ENCODE peak calls at places on chromosomes 16 and 17, in eight cellular contexts. L, B, E, J, T, H, V and F are unnamed samples.

GRCh38 chr16:82704369-82704768 is 77.6 kb downstream of the CDH13 start:
- DNase-seq in L (no peak), B (no peak), E (no peak), J (no peak), T (no peak), H (no peak), V (no peak), F (no peak)

GRCh38 chr17:30021708-30022317 is 80.4 kb downstream of the EFCAB5 start:
- DNase-seq in L (no peak), B (peak; percentile 40), E (no peak), J (peak; percentile 73), T (peak; percentile 31), H (no peak), V (no peak), F (peak; percentile 29)

GRCh38 chr17:48612854-48613691 is 2.0 kb downstream of the HOXB8 start:
- DNase-seq in L (no peak), B (no peak), E (no peak), J (no peak), T (no peak), H (peak; percentile 67), V (no peak), F (peak; percentile 60)

GRCh38 chr17:81067331-81067730 is 32.4 kb downstream of the BAIAP2 start:
- DNase-seq in L (no peak), B (no peak), E (no peak), J (no peak), T (no peak), H (no peak), V (no peak), F (no peak)

GRCh38 chr16:28609631-28610594 is at the start of gene SULT1A1:
- DNase-seq in L (no peak), B (no peak), E (no peak), J (peak; percentile 6), T (no peak), H (no peak), V (no peak), F (no peak)

GRCh38 chr16:22787456-22788189 is 26.3 kb upstream of the HS3ST2 start:
- DNase-seq in L (no peak), B (no peak), E (peak; percentile 24), J (no peak), T (no peak), H (no peak), V (no peak), F (peak; percentile 89)

GRCh38 chr16:77794586-77794985 is 6.2 kb downstream of the VAT1L start:
- DNase-seq in L (no peak), B (no peak), E (peak; percentile 46), J (peak; percentile 35), T (no peak), H (no peak), V (no peak), F (peak; percentile 89)

GRCh38 chr16:3983081-3983520 is 102.6 kb upstream of the CREBBP start:
- DNase-seq in L (no peak), B (peak; percentile 67), E (no peak), J (peak; percentile 71), T (peak; percentile 58), H (peak; percentile 57), V (no peak), F (peak; percentile 54)

GRCh38 chr16:57007050-57007449 is 17.7 kb downstream of the NLRC5 start:
- DNase-seq in L (no peak), B (no peak), E (no peak), J (no peak), T (no peak), H (no peak), V (no peak), F (no peak)

GRCh38 chr17:64077409-64077808 is 52.5 kb downstream of the ERN1 start:
- DNase-seq in L (no peak), B (no peak), E (no peak), J (no peak), T (no peak), H (no peak), V (peak; percentile 45), F (no peak)

GRCh38 chr16:87684106-87684677 is 81.6 kb downstream of the KLHDC4 start:
- DNase-seq in L (no peak), B (no peak), E (no peak), J (no peak), T (no peak), H (no peak), V (no peak), F (no peak)

GRCh38 chr16:29710227-29711219 is 31.5 kb downstream of the QPRT start:
- DNase-seq in L (no peak), B (no peak), E (peak; percentile 38), J (peak; percentile 82), T (peak; percentile 26), H (peak; percentile 35), V (no peak), F (peak; percentile 71)

GRCh38 chr17:45119964-45120363 is 12.4 kb downstream of the PLCD3 start:
- DNase-seq in L (no peak), B (no peak), E (no peak), J (no peak), T (no peak), H (no peak), V (no peak), F (no peak)

GRCh38 chr16:67162439-67163163 is 1.9 kb upstream of the HSF4 start:
- DNase-seq in L (no peak), B (no peak), E (no peak), J (no peak), T (no peak), H (no peak), V (no peak), F (no peak)

GRCh38 chr17:77127735-77128361 is 12.9 kb upstream of the SEC14L1 start:
- DNase-seq in L (peak; percentile 31), B (no peak), E (no peak), J (peak; percentile 71), T (no peak), H (peak; percentile 78), V (no peak), F (no peak)

GRCh38 chr17:35083071-35083470 is 19.6 kb upstream of the RFFL start:
- DNase-seq in L (no peak), B (no peak), E (no peak), J (no peak), T (no peak), H (no peak), V (no peak), F (no peak)

GRCh38 chr17:74485841-74486240 is 19.4 kb downstream of the CD300A start:
- DNase-seq in L (no peak), B (no peak), E (no peak), J (no peak), T (no peak), H (peak; percentile 21), V (no peak), F (no peak)

GRCh38 chr16:78363843-78364242 is 264.4 kb downstream of the WWOX start:
- DNase-seq in L (no peak), B (no peak), E (no peak), J (no peak), T (no peak), H (no peak), V (no peak), F (no peak)

GRCh38 chr16:51523400-51523799 is 372.3 kb upstream of the SALL1 start:
- DNase-seq in L (no peak), B (no peak), E (no peak), J (no peak), T (no peak), H (no peak), V (no peak), F (no peak)

GRCh38 chr17:66177048-66177447 is 14.9 kb downstream of the CEP112 start:
- DNase-seq in L (no peak), B (no peak), E (no peak), J (no peak), T (no peak), H (no peak), V (no peak), F (no peak)

GRCh38 chr17:17188586-17188985 is 17.5 kb downstream of the PLD6 start:
- DNase-seq in L (no peak), B (no peak), E (no peak), J (no peak), T (no peak), H (no peak), V (no peak), F (no peak)

GRCh38 chr17:72422505-72423285 is 301.9 kb downstream of the SOX9 start:
- DNase-seq in L (peak; percentile 24), B (no peak), E (peak; percentile 88), J (peak; percentile 88), T (no peak), H (peak; percentile 40), V (no peak), F (peak; percentile 72)

GRCh38 chr17:44216674-44217073 is 2.8 kb downstream of the UBTF start:
- DNase-seq in L (no peak), B (no peak), E (no peak), J (no peak), T (no peak), H (no peak), V (no peak), F (no peak)

GRCh38 chr16:86112178-86112577 is 213.2 kb downstream of the IRF8 start:
- DNase-seq in L (no peak), B (no peak), E (no peak), J (no peak), T (no peak), H (no peak), V (no peak), F (no peak)

GRCh38 chr17:80024206-80024972 is 11.3 kb downstream of the TBC1D16 start:
- DNase-seq in L (no peak), B (no peak), E (no peak), J (no peak), T (no peak), H (no peak), V (no peak), F (no peak)

GRCh38 chr17:48194097-48194550 is 86.6 kb downstream of the SNX11 start:
- DNase-seq in L (no peak), B (no peak), E (peak; percentile 65), J (peak; percentile 72), T (no peak), H (no peak), V (no peak), F (peak; percentile 69)